ENCODE peak calls at places on chromosomes 11 and 22, in nine cellular contexts. L, V, P, C, Y, D, G, A and E are unnamed samples.
A peak's percentile ranks its signal among the peaks of the same experiment; 100 is the strongest.

GRCh38 chr11:70398834-70399680 is 728 bp downstream of the CTTN start:
- DNase-seq in G (no peak), A (no peak), V (no peak), Y (no peak), D (no peak), L (no peak), P (no peak), C (no peak), E (no peak)

GRCh38 chr11:125514336-125515101 is 18.5 kb upstream of the FEZ1 start:
- DNase-seq in Y (no peak), P (peak; percentile 89), L (no peak), V (peak; percentile 55), D (no peak), G (peak; percentile 65), C (peak; percentile 29), A (no peak), E (peak; percentile 74)

GRCh38 chr22:47201186-47201995 is 438.9 kb downstream of the TBC1D22A start:
- DNase-seq in V (no peak), D (peak; percentile 60), C (no peak), G (no peak), L (no peak), P (no peak), A (no peak), Y (no peak), E (no peak)

GRCh38 chr11:76102772-76103171 is 103.5 kb downstream of the WNT11 start:
- DNase-seq in Y (no peak), G (no peak), C (no peak), D (no peak), V (no peak), P (peak; percentile 69), L (no peak), A (no peak), E (peak; percentile 70)

GRCh38 chr11:113184498-113184897 is 129.9 kb upstream of the TTC12 start:
- DNase-seq in Y (no peak), P (peak; percentile 95), C (peak; percentile 97), A (no peak), L (no peak), D (no peak), G (peak; percentile 81), V (peak; percentile 83), E (peak; percentile 95)

GRCh38 chr11:93905384-93905783 is 55.0 kb upstream of the VSTM5 start:
- DNase-seq in L (no peak), D (no peak), C (peak; percentile 88), A (no peak), Y (no peak), P (peak; percentile 13), G (no peak), V (peak; percentile 96), E (peak; percentile 55)

GRCh38 chr11:86473991-86474833 is 99.5 kb downstream of the CCDC81 start:
- DNase-seq in L (no peak), P (peak; percentile 34), Y (no peak), G (no peak), C (peak; percentile 25), V (peak; percentile 78), D (peak; percentile 90), A (no peak), E (peak; percentile 25)

GRCh38 chr11:60498399-60498798 is 5.8 kb downstream of the MS4A12 start:
- DNase-seq in A (no peak), D (no peak), V (no peak), Y (no peak), L (no peak), P (no peak), C (no peak), G (no peak), E (no peak)

GRCh38 chr11:65102142-65103095 is 6.4 kb downstream of the VPS51 start:
- DNase-seq in A (no peak), P (peak; percentile 40), V (peak; percentile 72), L (no peak), G (no peak), Y (no peak), C (no peak), D (no peak), E (peak; percentile 20)

GRCh38 chr11:72069200-72069599 is 11.1 kb downstream of the NUMA1 start:
- DNase-seq in L (no peak), Y (no peak), P (no peak), C (peak; percentile 65), A (no peak), V (peak; percentile 47), G (no peak), D (no peak), E (peak; percentile 44)

GRCh38 chr11:484616-485015 is 22.4 kb downstream of the RNH1 start:
- DNase-seq in Y (no peak), V (no peak), D (no peak), G (no peak), L (no peak), C (no peak), A (no peak), P (no peak), E (no peak)

GRCh38 chr22:27239520-27239919 is 562.0 kb downstream of the MN1 start:
- DNase-seq in V (no peak), G (no peak), Y (no peak), P (no peak), C (no peak), L (no peak), A (no peak), D (no peak), E (no peak)

GRCh38 chr11:104476454-104476853 is 312.5 kb upstream of the PDGFD start:
- DNase-seq in P (peak; percentile 38), Y (no peak), G (no peak), V (no peak), L (no peak), C (no peak), D (no peak), A (no peak), E (no peak)

GRCh38 chr11:118263694-118264567 is at the start of gene MPZL2:
- DNase-seq in D (no peak), G (peak; percentile 57), L (no peak), Y (no peak), V (no peak), C (no peak), P (no peak), A (peak; percentile 19), E (no peak)